ENCODE peak calls at places on chromosomes 5 and 9, in four cellular contexts. K is AG10803, N is NCI-H1436, W is endodermal cell. T is an unnamed sample.

GRCh38 chr9:105007143-105007542 is 79.2 kb upstream of the ABCA1 start:
- DNase-seq in W (no peak), K (peak; percentile 89), N (no peak), T (no peak)

GRCh38 chr5:111930407-111930806 is 173.4 kb upstream of the NREP start:
- DNase-seq in W (no peak), K (no peak), N (no peak), T (no peak)

GRCh38 chr9:131645078-131645776 is 94.6 kb downstream of the RAPGEF1 start:
- DNase-seq in N (no peak), W (no peak), K (peak; percentile 36), T (no peak)

GRCh38 chr9:113577525-113578261 is 114.2 kb downstream of the RGS3 start:
- DNase-seq in N (no peak), W (no peak), K (peak; percentile 77), T (no peak)

GRCh38 chr9:22238809-22239684 is 207.6 kb upstream of the DMRTA1 start:
- DNase-seq in K (peak; percentile 65), W (no peak), N (peak; percentile 15), T (no peak)

GRCh38 chr5:52786937-52787599 is 648 bp upstream of the ITGA1 start:
- DNase-seq in N (peak; percentile 19), W (peak; percentile 69), K (no peak), T (no peak)

GRCh38 chr9:126347911-126348760 is 21.5 kb downstream of the MVB12B start:
- DNase-seq in K (no peak), W (peak; percentile 78), N (no peak), T (no peak)

GRCh38 chr5:166726406-166726805 is 1565.0 kb upstream of the WWC1 start:
- DNase-seq in W (peak; percentile 45), K (no peak), N (no peak), T (no peak)

GRCh38 chr5:162160401-162160800 is 92.8 kb downstream of the GABRG2 start:
- DNase-seq in W (no peak), N (no peak), K (no peak), T (no peak)

GRCh38 chr5:118605761-118606160 is 382.6 kb downstream of the DTWD2 start:
- DNase-seq in W (no peak), N (no peak), K (no peak), T (no peak)

GRCh38 chr9:6197330-6197729 is 18.3 kb upstream of the IL33 start:
- DNase-seq in K (peak; percentile 13), W (peak; percentile 55), N (no peak), T (no peak)

GRCh38 chr9:131194767-131195166 is 69.4 kb downstream of the NUP214 start:
- DNase-seq in W (no peak), K (no peak), N (no peak), T (no peak)

GRCh38 chr5:2748180-2748840 is 3.2 kb downstream of the IRX2 start:
- DNase-seq in N (no peak), K (peak; percentile 11), W (no peak), T (peak; percentile 20)

GRCh38 chr9:23587433-23587832 is 238.6 kb downstream of the ELAVL2 start:
- DNase-seq in W (no peak), K (no peak), N (no peak), T (no peak)

GRCh38 chr5:65121880-65122436 is 353.2 kb downstream of the CWC27 start:
- DNase-seq in N (no peak), W (no peak), K (peak; percentile 79), T (no peak)

GRCh38 chr9:90727498-90727897 is 74.1 kb upstream of the SYK start:
- DNase-seq in W (no peak), K (no peak), N (no peak), T (no peak)

GRCh38 chr9:126906086-126906485 is 8.5 kb upstream of the RALGPS1 start:
- DNase-seq in W (no peak), K (no peak), N (no peak), T (no peak)

GRCh38 chr9:127507751-127508648 is 56.7 kb downstream of the LRSAM1 start:
- DNase-seq in W (peak; percentile 42), N (no peak), K (no peak), T (no peak)

GRCh38 chr5:1338196-1338490 is 6.8 kb downstream of the CLPTM1L start:
- DNase-seq in N (no peak), W (no peak), K (no peak), T (no peak)

GRCh38 chr9:133377721-133378216 is 1.6 kb downstream of the STKLD1 start:
- DNase-seq in W (no peak), N (no peak), K (peak; percentile 92), T (no peak)

GRCh38 chr9:78370991-78371390 is 74.1 kb downstream of the PSAT1 start:
- DNase-seq in N (no peak), W (no peak), K (no peak), T (no peak)

GRCh38 chr9:10649076-10649475 is 36.3 kb upstream of the PTPRD start:
- DNase-seq in K (no peak), W (no peak), N (no peak), T (no peak)

GRCh38 chr5:179228341-179229121 is 116.7 kb downstream of the ADAMTS2 start:
- DNase-seq in K (no peak), N (no peak), W (peak; percentile 72), T (no peak)

GRCh38 chr9:69249337-69249736 is 75.3 kb downstream of the TJP2 start:
- DNase-seq in N (no peak), W (no peak), K (no peak), T (no peak)

GRCh38 chr9:12781334-12781733 is 6.5 kb downstream of the LURAP1L start:
- DNase-seq in K (no peak), W (no peak), N (no peak), T (no peak)

GRCh38 chr5:157603333-157604190 is 28.0 kb upstream of the ADAM19 start:
- DNase-seq in W (no peak), N (no peak), K (peak; percentile 86), T (no peak)

T was measured in NCI-H1105.